ENCODE peak calls at places on chromosomes 13 and 19, in eight cellular contexts. P is nephron progenitor cell, I is AG10803, F is heart left ventricle, L is retinal pigment epithelial cell, H is mucosa of descending colon, Y is EL, Q is NCI-H1436. A is an unnamed sample.

GRCh38 chr19:43780706-43781525 is at the start of gene KCNN4:
- DNase-seq in F (no peak), P (no peak), H (peak; percentile 89), L (no peak), Y (peak; percentile 53), Q (peak; percentile 69), I (peak; percentile 62), A (no peak)

GRCh38 chr13:111429064-111429558 is 108.7 kb downstream of the TEX29 start:
- DNase-seq in Q (peak; percentile 61), P (peak; percentile 70), Y (peak; percentile 37), L (no peak), F (no peak), H (no peak), I (peak; percentile 31), A (peak; percentile 41)

GRCh38 chr13:110416131-110416584 is 109.1 kb downstream of the COL4A2 start:
- DNase-seq in Y (no peak), L (no peak), I (peak; percentile 76), H (no peak), Q (no peak), P (no peak), F (no peak), A (no peak)

GRCh38 chr19:32966750-32967149 is 5.0 kb downstream of the CEP89 start:
- DNase-seq in F (no peak), H (no peak), I (no peak), P (no peak), L (no peak), Q (no peak), Y (no peak), A (no peak)

GRCh38 chr19:13425151-13425550 is 81.1 kb downstream of the CACNA1A start:
- DNase-seq in Q (no peak), F (no peak), Y (no peak), I (no peak), P (no peak), H (no peak), L (no peak), A (no peak)

GRCh38 chr13:95128045-95128643 is 173.1 kb downstream of the ABCC4 start:
- DNase-seq in F (no peak), H (no peak), I (no peak), P (no peak), Q (peak; percentile 4), Y (no peak), L (no peak), A (no peak)

GRCh38 chr19:5345895-5346386 is 5.3 kb upstream of the PTPRS start:
- DNase-seq in H (no peak), Y (peak; percentile 67), F (no peak), Q (no peak), L (peak; percentile 41), P (no peak), I (peak; percentile 39), A (no peak)

GRCh38 chr13:30805603-30806011 is 70.3 kb downstream of the ALOX5AP start:
- DNase-seq in H (no peak), F (no peak), P (peak; percentile 21), L (no peak), Y (no peak), Q (no peak), I (no peak), A (peak; percentile 27)

GRCh38 chr19:47284324-47284899 is 9.7 kb downstream of the INAFM1 start:
- DNase-seq in Y (peak; percentile 61), Q (peak; percentile 50), I (peak; percentile 62), L (peak; percentile 12), P (peak; percentile 57), H (no peak), F (no peak), A (peak; percentile 51)

GRCh38 chr13:62625214-62625613 is 1209.6 kb upstream of the PCDH20 start:
- DNase-seq in F (no peak), Y (no peak), Q (no peak), P (no peak), I (no peak), H (no peak), L (no peak), A (no peak)

GRCh38 chr19:49954933-49955332 is 6.0 kb downstream of the SIGLEC11 start:
- DNase-seq in P (no peak), I (no peak), F (no peak), L (no peak), Q (no peak), H (peak; percentile 48), Y (no peak), A (no peak)

GRCh38 chr19:31560021-31560770 is 211.0 kb upstream of the TSHZ3 start:
- DNase-seq in Q (no peak), I (peak; percentile 10), Y (no peak), F (no peak), L (no peak), H (no peak), P (no peak), A (no peak)

GRCh38 chr13:73325351-73326214 is 266.8 kb downstream of the KLF5 start:
- DNase-seq in I (no peak), Q (no peak), H (no peak), P (no peak), F (no peak), L (no peak), Y (no peak), A (no peak)

GRCh38 chr13:28375250-28375930 is 119.5 kb downstream of the FLT1 start:
- DNase-seq in P (no peak), I (no peak), L (no peak), Y (no peak), F (no peak), H (no peak), Q (no peak), A (no peak)

GRCh38 chr19:18349524-18350128 is 9.2 kb downstream of the PGPEP1 start:
- DNase-seq in P (peak; percentile 52), I (peak; percentile 53), L (no peak), Y (peak; percentile 59), F (peak; percentile 59), H (no peak), Q (peak; percentile 48), A (no peak)

GRCh38 chr13:44281252-44282000 is 92.2 kb upstream of the SERP2 start:
- DNase-seq in L (no peak), I (no peak), P (no peak), Y (no peak), F (no peak), Q (no peak), H (no peak), A (no peak)

GRCh38 chr13:65264066-65264465 is 1966.1 kb downstream of the PCDH9 start:
- DNase-seq in L (no peak), Y (no peak), H (no peak), I (no peak), P (no peak), F (no peak), Q (no peak), A (no peak)

GRCh38 chr19:35513975-35514809 is 743 bp upstream of the DMKN start:
- DNase-seq in I (peak; percentile 36), Q (no peak), Y (peak; percentile 31), L (no peak), F (no peak), P (peak; percentile 53), H (no peak), A (no peak)

A was measured in midbrain.